ENCODE peak calls at places on chromosomes 1 and 21, in eight cellular contexts. S is heart left ventricle, G is adrenal gland, V is ovary, J is H1, Y is IMR-90, F is fibroblast of lung, A is body of pancreas. U is an unnamed sample. For H3K4me1, the result is how much of the 10 kb centered on the place peaks cover.

GRCh38 chr1:16139473-16139962 is 16.4 kb downstream of the EPHA2 start:
- DNase-seq in A (no peak), F (peak), S (no peak), G (no peak), V (no peak), J (no peak), Y (peak), U (no peak)

GRCh38 chr1:115282825-115283224 is 55.2 kb downstream of the NGF start:
- DNase-seq in G (no peak), S (peak), J (no peak), F (peak), A (peak), V (peak), Y (no peak), U (peak)

GRCh38 chr1:40032240-40032891 is 8.2 kb upstream of the CAP1 start:
- DNase-seq in G (no peak), F (peak), Y (peak), S (peak), V (no peak), J (no peak), A (peak), U (peak)

GRCh38 chr21:39107739-39108138 is 75.5 kb downstream of the PSMG1 start:
- DNase-seq in Y (no peak), G (no peak), A (no peak), V (no peak), S (no peak), J (no peak), F (no peak), U (no peak)

GRCh38 chr21:42568834-42569731 is 55.4 kb downstream of the SLC37A1 start:
- DNase-seq in V (peak), Y (no peak), A (peak), F (no peak), G (peak), S (peak), J (no peak), U (peak)

GRCh38 chr1:38045431-38046332 is 911 bp downstream of the POU3F1 start:
- DNase-seq in A (peak), F (peak), Y (no peak), V (no peak), S (no peak), J (no peak), G (peak), U (peak)

GRCh38 chr1:64098436-64098835 is 105.0 kb upstream of the UBE2U start:
- DNase-seq in Y (no peak), A (no peak), J (no peak), S (no peak), G (no peak), F (no peak), V (no peak), U (no peak)

GRCh38 chr1:1418464-1419362 is 2.4 kb downstream of the ANKRD65 start:
- DNase-seq in G (no peak), F (no peak), Y (no peak), V (no peak), S (no peak), A (no peak), J (no peak), U (no peak)

GRCh38 chr1:43872280-43872679 is 61.3 kb upstream of the ARTN start:
- DNase-seq in A (no peak), S (no peak), V (no peak), F (no peak), Y (no peak), G (no peak), J (no peak), U (no peak)

GRCh38 chr1:14108356-14109275 is 408.6 kb downstream of the PRDM2 start:
- DNase-seq in Y (no peak), S (no peak), A (peak), J (no peak), F (no peak), V (no peak), G (no peak), U (no peak)

GRCh38 chr1:46180082-46180616 is 3.9 kb upstream of the P3R3URF start:
- DNase-seq in Y (no peak), S (no peak), F (no peak), V (no peak), A (no peak), G (no peak), J (peak), U (peak)

GRCh38 chr1:110087812-110088738 is 17.6 kb upstream of the ALX3 start:
- DNase-seq in V (peak), A (peak), Y (peak), S (peak), G (peak), F (peak), J (no peak), U (peak)

GRCh38 chr1:176374967-176375569 is 87.9 kb upstream of the PAPPA2 start:
- DNase-seq in S (peak), J (peak), A (peak), V (peak), F (peak), G (peak), Y (peak), U (peak)

GRCh38 chr1:36737767-36738166 is 255.1 kb upstream of the CSF3R start:
- DNase-seq in S (no peak), G (no peak), Y (no peak), A (no peak), F (no peak), V (no peak), J (no peak), U (no peak)

GRCh38 chr21:34511154-34511553 is 856 bp downstream of the KCNE1 start:
- DNase-seq in Y (no peak), V (no peak), F (peak), A (no peak), J (no peak), G (no peak), S (no peak), U (no peak)

GRCh38 chr21:28454978-28455600 is 537.6 kb downstream of the LTN1 start:
- DNase-seq in V (no peak), S (no peak), Y (peak), F (no peak), A (no peak), G (no peak), J (no peak), U (no peak)

GRCh38 chr1:59046134-59046533 is 250.8 kb upstream of the FGGY start:
- DNase-seq in V (no peak), F (no peak), A (no peak), Y (peak), S (no peak), G (no peak), J (no peak), U (no peak)

GRCh38 chr1:38997034-38997900 is 6.2 kb downstream of the AKIRIN1 start:
- DNase-seq in F (peak), V (no peak), G (no peak), S (no peak), A (no peak), Y (no peak), J (no peak), U (no peak)

GRCh38 chr1:197152662-197153061 is 6.2 kb upstream of the ASPM start:
- DNase-seq in S (no peak), G (no peak), V (no peak), J (no peak), F (no peak), A (no peak), Y (no peak), U (no peak)

GRCh38 chr21:45644041-45644906 is 749 bp downstream of the PCBP3 start:
- DNase-seq in Y (no peak), S (no peak), J (no peak), F (peak), A (no peak), V (no peak), G (peak), U (no peak)

GRCh38 chr1:203504400-203505250 is 10.7 kb downstream of the OPTC start:
- DNase-seq in A (peak), Y (peak), G (peak), V (peak), S (peak), J (no peak), F (peak), U (peak)

GRCh38 chr1:87942165-87942564 is 613.5 kb downstream of the LMO4 start:
- DNase-seq in S (no peak), V (no peak), A (no peak), G (no peak), Y (peak), J (no peak), F (no peak), U (peak)

GRCh38 chr1:245060684-245061374 is 94.0 kb upstream of the KIF26B start:
- DNase-seq in J (no peak), A (peak), V (no peak), F (peak), Y (peak), G (no peak), S (no peak), U (no peak)

GRCh38 chr1:225504776-225505175 is 76.9 kb upstream of the LBR start:
- DNase-seq in A (no peak), Y (no peak), G (no peak), J (no peak), F (no peak), S (no peak), V (no peak), U (no peak)
- H3K4me1 ChIP-seq in A (under half), Y (under half), G (under half), J (under half), F (under half), S (under half), V (under half), U (under half)

GRCh38 chr1:91020486-91020885 is 1.3 kb downstream of the ZNF644 start:
- DNase-seq in A (no peak), F (peak), V (no peak), Y (peak), G (no peak), J (no peak), S (no peak), U (no peak)
- H3K4me1 ChIP-seq in A (under half), F (under half), V (under half), Y (under half), G (half or more), J (under half), S (half or more), U (under half)

DNA sequence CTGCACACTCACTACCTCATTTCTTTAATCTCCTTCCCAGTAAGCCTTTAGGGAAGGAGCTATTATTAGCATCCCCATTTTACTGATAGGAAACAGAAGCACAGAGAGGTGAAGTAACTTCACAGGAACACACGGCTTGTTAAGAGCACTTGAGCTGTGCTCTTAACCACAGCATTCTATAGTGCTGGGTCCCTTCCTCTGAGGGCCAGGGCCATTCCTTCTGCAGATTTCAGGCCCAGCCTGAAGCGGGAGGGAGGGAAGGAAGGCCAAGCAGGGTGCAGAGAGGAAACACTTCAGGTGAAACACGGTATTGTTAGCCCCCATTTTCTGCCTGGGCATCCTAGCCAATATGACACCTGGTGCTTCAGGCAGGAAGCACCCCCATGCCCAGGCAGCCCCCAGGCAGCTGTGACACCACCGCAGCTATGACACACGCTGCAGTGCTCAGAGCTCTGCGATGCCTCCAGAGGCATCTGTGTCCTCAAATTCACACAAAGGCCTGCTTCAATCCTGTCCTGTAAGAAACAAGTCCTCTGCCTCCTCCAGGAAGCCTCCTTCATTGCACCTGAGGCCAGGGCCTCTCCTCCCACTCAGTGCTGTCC is 4.5 kb upstream of the EXTL1 start:
- DNase-seq in F (no peak), S (no peak), A (no peak), G (no peak), V (no peak), Y (no peak), J (no peak), U (no peak)
- H3K4me1 ChIP-seq in F (under half), S (under half), A (under half), G (half or more), V (under half), Y (under half), J (under half), U (under half)

DNA sequence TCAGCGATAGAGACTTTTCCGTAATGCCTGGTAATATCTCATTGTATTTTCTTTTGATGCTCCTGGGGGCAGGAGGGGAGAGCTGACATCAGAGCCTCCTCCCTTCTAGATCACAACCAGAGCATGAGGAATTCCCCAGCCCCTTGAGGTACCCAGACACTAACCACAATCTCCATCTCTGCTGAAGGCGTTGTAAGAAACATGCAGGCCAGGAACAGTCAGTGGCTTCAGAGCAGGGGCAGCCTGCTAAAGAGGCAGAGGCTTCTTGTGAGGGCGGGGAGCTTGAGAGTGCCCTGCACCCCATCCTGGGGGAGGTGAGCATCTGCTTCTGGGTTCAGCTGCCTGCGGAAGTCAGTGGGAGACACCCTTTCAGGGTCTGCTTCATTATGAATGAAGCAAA is 18.9 kb downstream of the MAPKAPK2 start:
- DNase-seq in G (no peak), A (no peak), S (no peak), J (no peak), Y (peak), F (no peak), V (no peak), U (no peak)
- H3K4me1 ChIP-seq in G (half or more), A (half or more), S (half or more), J (under half), Y (under half), F (under half), V (under half), U (half or more)

DNA sequence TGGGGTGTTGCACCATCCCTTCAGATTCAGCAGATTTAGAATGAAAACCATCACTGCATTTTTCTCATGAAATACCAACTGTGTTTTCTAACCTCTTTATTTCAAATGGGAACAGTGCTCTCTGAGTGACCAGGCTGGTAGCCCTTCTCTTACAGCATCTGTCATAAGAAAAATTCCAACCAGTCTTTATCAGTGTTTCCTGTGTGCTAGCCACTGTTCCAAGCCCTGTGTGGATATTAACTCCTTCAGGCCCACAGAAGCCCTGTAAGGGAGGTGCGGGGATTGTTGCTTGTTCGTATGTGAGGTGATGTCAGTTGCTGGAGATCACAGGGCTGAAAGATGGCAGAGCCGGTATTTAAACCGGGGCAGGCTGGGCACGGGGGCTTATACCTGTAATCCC is 19.1 kb downstream of the H6PD start:
- DNase-seq in J (no peak), A (no peak), G (no peak), S (no peak), V (no peak), Y (peak), F (peak), U (no peak)
- H3K4me1 ChIP-seq in J (under half), A (under half), G (half or more), S (half or more), V (under half), Y (under half), F (under half), U (under half)

GRCh38 chr1:181152892-181153633 is 64.6 kb downstream of the IER5 start:
- DNase-seq in Y (peak), V (peak), J (no peak), A (peak), S (peak), F (peak), G (peak), U (peak)
- H3K4me1 ChIP-seq in Y (under half), V (under half), J (under half), A (under half), S (under half), F (under half), G (under half), U (under half)

U was measured in thyroid gland.